ENCODE peak calls at places on chromosomes 1 and 21, in seven cellular contexts. D is HCT116, Q is K562, E is HepG2, I is SK-N-SH, N is H1, P is GM12878. R is an unnamed sample.

GRCh38 chr1:180213401-180214177 is 16.5 kb upstream of the LHX4 start:
- DNase-seq in P (peak), I (no peak), N (no peak), D (no peak), E (no peak), Q (peak), R (no peak)

GRCh38 chr1:30823627-30823968 is 66.0 kb upstream of the LAPTM5 start:
- DNase-seq in N (no peak), E (no peak), P (no peak), Q (no peak), D (no peak), I (no peak), R (no peak)

GRCh38 chr1:109882288-109883245 is 28.1 kb upstream of the CSF1 start:
- DNase-seq in I (no peak), Q (peak), P (no peak), D (no peak), N (no peak), E (peak), R (no peak)

GRCh38 chr1:216604771-216605170 is 118.5 kb downstream of the ESRRG start:
- DNase-seq in P (no peak), I (no peak), E (no peak), N (no peak), D (no peak), Q (no peak), R (no peak)

GRCh38 chr1:201730611-201731010 is 98.3 kb upstream of the IPO9 start:
- DNase-seq in I (no peak), D (no peak), N (no peak), P (no peak), Q (no peak), E (no peak), R (no peak)

GRCh38 chr1:178337091-178337726 is 159.6 kb downstream of the CLEC20A start:
- DNase-seq in N (no peak), Q (no peak), I (no peak), P (no peak), D (no peak), E (no peak), R (peak)

GRCh38 chr1:67336783-67337182 is 29.1 kb downstream of the IL12RB2 start:
- DNase-seq in Q (no peak), P (no peak), D (no peak), E (no peak), I (no peak), N (no peak), R (no peak)

GRCh38 chr1:214438059-214438458 is 113.3 kb downstream of the PTPN14 start:
- DNase-seq in P (no peak), D (no peak), Q (peak), N (no peak), E (no peak), I (no peak), R (no peak)

GRCh38 chr1:161484613-161485012 is 20.6 kb upstream of the FCGR2A start:
- DNase-seq in E (no peak), Q (peak), D (no peak), N (no peak), P (no peak), I (no peak), R (no peak)

GRCh38 chr1:174448964-174449363 is 1.2 kb downstream of the GPR52 start:
- DNase-seq in I (no peak), E (no peak), Q (no peak), P (no peak), D (no peak), N (no peak), R (no peak)

GRCh38 chr1:44507490-44508396 is 102.7 kb downstream of the RNF220 start:
- DNase-seq in Q (no peak), N (no peak), I (no peak), D (no peak), P (no peak), E (no peak), R (no peak)

GRCh38 chr1:17669866-17670451 is 85.2 kb upstream of the ACTL8 start:
- DNase-seq in Q (no peak), N (no peak), E (no peak), D (no peak), I (no peak), P (no peak), R (no peak)

GRCh38 chr1:243939167-243939848 is 89.3 kb upstream of the AKT3 start:
- DNase-seq in I (no peak), Q (peak), N (no peak), P (no peak), D (no peak), E (no peak), R (no peak)

GRCh38 chr21:14888202-14888601 is 176.6 kb downstream of the NRIP1 start:
- DNase-seq in E (no peak), I (no peak), Q (no peak), P (no peak), N (no peak), D (no peak), R (no peak)

GRCh38 chr21:18547347-18547746 is 143.8 kb upstream of the TMPRSS15 start:
- DNase-seq in D (no peak), N (no peak), I (no peak), P (no peak), E (no peak), Q (no peak), R (no peak)

GRCh38 chr21:18548249-18548648 is 144.7 kb upstream of the TMPRSS15 start:
- DNase-seq in N (no peak), Q (no peak), E (no peak), P (no peak), I (no peak), D (no peak), R (no peak)

GRCh38 chr21:18550361-18550760 is 146.8 kb upstream of the TMPRSS15 start:
- DNase-seq in Q (no peak), P (no peak), D (no peak), N (no peak), I (no peak), E (no peak), R (no peak)

GRCh38 chr21:18545908-18546307 is 142.3 kb upstream of the TMPRSS15 start:
- DNase-seq in D (no peak), P (no peak), Q (no peak), I (no peak), N (no peak), E (no peak), R (no peak)

DNA sequence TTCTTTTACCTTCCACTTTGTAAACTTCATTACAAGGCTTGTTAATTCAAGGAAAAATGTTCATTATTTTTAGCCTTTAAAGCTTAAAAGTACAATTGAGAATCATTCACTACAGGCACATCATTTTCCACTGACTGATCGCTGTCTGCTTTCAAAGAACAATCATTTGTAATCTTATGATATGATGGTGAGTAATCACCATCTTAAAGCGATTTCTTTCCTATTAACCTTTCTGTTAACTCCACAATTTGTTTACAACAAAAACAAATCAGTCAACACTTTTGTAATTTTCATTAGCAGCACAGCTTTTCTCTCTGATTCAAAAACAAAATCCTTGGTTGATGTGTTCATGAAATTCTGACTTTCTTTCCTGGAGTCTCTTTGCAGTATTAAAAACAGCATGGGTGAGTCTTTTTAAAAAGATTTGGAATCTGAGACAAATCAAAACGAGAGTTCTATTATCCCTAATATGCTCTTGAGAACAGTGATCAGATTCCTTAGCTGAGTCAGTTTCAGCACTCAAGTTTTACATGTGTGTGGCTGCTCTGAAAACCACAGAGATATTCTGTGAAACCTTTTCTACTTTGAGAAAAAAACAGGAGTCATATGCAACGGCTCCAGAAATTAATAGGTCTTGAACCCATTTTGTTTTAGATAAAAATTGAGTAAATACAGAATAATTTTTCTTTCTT is 145.8 kb upstream of the TMPRSS15 start:
- DNase-seq in D (no peak), N (no peak), P (no peak), E (no peak), I (no peak), Q (no peak), R (no peak)
- TF ChIP-seq JUND in D (no peak), N (no peak), P (no peak), E (no peak), I (no peak), Q (no peak), R (no peak)

GRCh38 chr1:39673215-39673614 is 1.3 kb upstream of the NT5C1A start:
- DNase-seq in N (no peak), Q (no peak), D (no peak), I (no peak), P (no peak), E (no peak), R (no peak)
- TF ChIP-seq JUND in N (no peak), Q (no peak), D (no peak), I (no peak), P (no peak), E (no peak), R (no peak)

GRCh38 chr1:42379794-42380616 is 587 bp upstream of the RIMKLA start:
- DNase-seq in I (no peak), Q (peak), N (no peak), D (no peak), E (peak), P (no peak), R (peak)
- TF ChIP-seq JUND in I (peak), Q (peak), N (peak), D (peak), E (no peak), P (no peak), R (no peak)

DNA sequence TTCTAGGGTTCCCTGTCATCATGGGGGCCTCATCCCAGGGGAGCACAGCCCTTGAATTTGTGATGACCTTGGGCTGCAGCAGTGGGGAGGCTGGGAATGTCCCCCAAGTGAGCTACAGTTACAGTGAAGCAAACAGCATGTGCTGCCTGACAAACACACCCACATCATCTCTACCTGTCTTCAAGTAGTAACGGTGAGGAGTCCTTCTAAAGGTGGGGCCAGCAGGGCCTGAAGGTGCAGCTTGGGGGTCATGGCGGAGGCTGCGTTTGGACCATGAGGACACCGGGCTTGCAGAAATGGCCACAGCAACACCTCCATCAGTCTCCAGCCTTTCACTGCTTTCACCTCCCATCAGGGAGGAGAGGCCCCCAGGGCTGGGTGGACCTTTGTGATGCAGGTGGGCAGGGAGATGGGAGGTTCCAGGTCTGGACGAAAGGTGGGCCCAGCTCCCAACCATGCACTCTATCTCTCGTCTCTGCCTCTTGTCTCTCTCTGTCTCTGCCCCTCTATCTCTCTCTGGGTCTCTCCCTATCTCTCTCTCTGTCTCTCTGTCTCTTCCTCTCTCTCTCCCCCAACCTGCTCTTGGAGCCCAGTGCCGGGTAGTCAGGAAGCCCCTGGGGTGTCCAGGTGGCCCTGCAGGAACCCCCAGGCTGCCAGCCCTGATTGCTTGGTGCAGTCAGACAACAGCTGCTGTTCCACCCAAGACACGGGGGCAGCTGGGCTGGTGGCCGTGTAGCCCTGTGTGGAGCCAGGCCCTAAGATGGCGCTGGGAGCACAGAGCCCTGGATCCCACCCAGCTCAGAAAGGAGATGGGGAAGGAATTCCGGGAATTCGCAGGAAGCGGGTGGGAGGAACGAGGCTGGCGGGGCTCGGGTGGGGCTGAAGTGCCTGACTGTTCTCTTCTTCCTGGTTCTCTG is 55.5 kb downstream of the WNT9A start:
- DNase-seq in E (no peak), Q (no peak), D (no peak), N (no peak), P (no peak), I (peak), R (no peak)
- TF ChIP-seq JUND in E (no peak), Q (no peak), D (no peak), N (no peak), P (no peak), I (no peak), R (no peak)

GRCh38 chr1:11407301-11407994 is 71.5 kb upstream of the DISP3 start:
- DNase-seq in P (peak), E (no peak), I (no peak), Q (no peak), D (no peak), N (no peak), R (no peak)
- TF ChIP-seq JUND in P (no peak), E (no peak), I (no peak), Q (no peak), D (no peak), N (no peak), R (no peak)

GRCh38 chr1:23867542-23867952 is 543 bp downstream of the FUCA1 start:
- DNase-seq in Q (peak), P (no peak), D (no peak), I (no peak), E (no peak), N (no peak), R (no peak)
- TF ChIP-seq JUND in Q (no peak), P (no peak), D (no peak), I (no peak), E (no peak), N (no peak), R (no peak)

GRCh38 chr1:226677121-226678020 is 61.7 kb downstream of the ITPKB start:
- DNase-seq in Q (no peak), D (no peak), I (no peak), N (no peak), P (no peak), E (no peak), R (peak)
- TF ChIP-seq JUND in Q (no peak), D (no peak), I (peak), N (no peak), P (no peak), E (no peak), R (no peak)